ENCODE peak calls at places on chromosomes 16 and 17, in eight cellular contexts. Y, T, U, I, M, D, S and W are unnamed samples.
A peak's percentile ranks its signal among the peaks of the same experiment; 100 is the strongest.

GRCh38 chr17:70945386-70945785 is 776.1 kb downstream of the KCNJ2 start:
- DNase-seq in M (no peak), Y (no peak), U (no peak), D (peak; percentile 7), S (no peak), T (no peak), I (no peak), W (no peak)

GRCh38 chr16:64997121-64997520 is 124.7 kb downstream of the CDH11 start:
- DNase-seq in T (no peak), S (no peak), D (no peak), I (no peak), Y (no peak), U (no peak), M (no peak), W (no peak)

GRCh38 chr17:62824290-62825135 is 16.4 kb upstream of the MARCHF10 start:
- DNase-seq in U (no peak), D (no peak), S (no peak), T (peak; percentile 95), Y (no peak), M (no peak), I (no peak), W (peak; percentile 93)

GRCh38 chr16:12879812-12880211 is 21.6 kb upstream of the SHISA9 start:
- DNase-seq in M (no peak), I (no peak), S (no peak), U (no peak), D (no peak), T (no peak), Y (no peak), W (no peak)

GRCh38 chr17:74712301-74712700 is 422 bp downstream of the CD300LF start:
- DNase-seq in S (no peak), Y (no peak), D (no peak), M (peak; percentile 52), I (no peak), T (no peak), U (no peak), W (no peak)

GRCh38 chr17:82330322-82331239 is 3.0 kb downstream of the SECTM1 start:
- DNase-seq in D (peak; percentile 59), I (no peak), M (peak; percentile 72), Y (no peak), T (peak; percentile 67), U (no peak), S (no peak), W (peak; percentile 47)

GRCh38 chr17:82013772-82014321 is 8.8 kb downstream of the CENPX start:
- DNase-seq in D (no peak), S (no peak), U (no peak), T (no peak), I (peak; percentile 56), Y (no peak), M (peak; percentile 90), W (no peak)

GRCh38 chr16:25177512-25177830 is 39.3 kb upstream of the AQP8 start:
- DNase-seq in U (no peak), I (no peak), Y (no peak), M (no peak), S (no peak), T (no peak), D (no peak), W (no peak)

GRCh38 chr16:1470543-1471251 is 4.1 kb downstream of the CLCN7 start:
- DNase-seq in Y (no peak), T (peak; percentile 43), I (no peak), M (peak; percentile 90), D (no peak), U (no peak), S (no peak), W (no peak)

GRCh38 chr16:56995136-56995805 is 5.9 kb downstream of the NLRC5 start:
- DNase-seq in I (no peak), T (no peak), Y (no peak), M (no peak), U (no peak), D (no peak), S (no peak), W (no peak)

GRCh38 chr16:56910654-56911539 is 21.0 kb upstream of the HERPUD1 start:
- DNase-seq in D (no peak), Y (no peak), T (peak; percentile 93), U (no peak), S (no peak), M (peak; percentile 41), I (no peak), W (peak; percentile 87)

GRCh38 chr17:79932446-79932845 is 93.2 kb upstream of the CBX4 start:
- DNase-seq in D (no peak), S (no peak), Y (no peak), T (no peak), I (no peak), M (no peak), U (no peak), W (no peak)

GRCh38 chr17:19448341-19449268 is 37.6 kb downstream of the RNF112 start:
- DNase-seq in D (peak; percentile 46), T (peak; percentile 99), I (no peak), Y (no peak), U (no peak), M (no peak), S (no peak), W (peak; percentile 79)

GRCh38 chr17:50429793-50430192 is 3.8 kb downstream of the ACSF2 start:
- DNase-seq in M (no peak), Y (no peak), D (no peak), I (no peak), S (no peak), T (no peak), U (no peak), W (no peak)

GRCh38 chr17:50539762-50540440 is 7.1 kb upstream of the SPATA20 start:
- DNase-seq in U (no peak), Y (peak; percentile 60), M (no peak), T (no peak), D (no peak), I (no peak), S (no peak), W (peak; percentile 94)

GRCh38 chr16:4659363-4660353 is 33.7 kb upstream of the NUDT16L1 start:
- DNase-seq in U (no peak), D (no peak), Y (no peak), T (no peak), I (no peak), M (no peak), S (no peak), W (no peak)

GRCh38 chr16:30557397-30557949 is 701 bp downstream of the ZNF764 start:
- DNase-seq in U (no peak), S (peak; percentile 23), Y (no peak), M (no peak), I (no peak), T (no peak), D (no peak), W (no peak)

GRCh38 chr17:40118093-40118492 is 3.7 kb upstream of the MSL1 start:
- DNase-seq in D (no peak), U (no peak), I (no peak), M (no peak), S (no peak), T (no peak), Y (no peak), W (no peak)

GRCh38 chr16:24858219-24859041 is 12.7 kb downstream of the SLC5A11 start:
- DNase-seq in Y (peak; percentile 39), S (peak; percentile 23), T (peak; percentile 59), M (peak; percentile 70), U (peak; percentile 58), D (peak; percentile 88), I (peak; percentile 42), W (no peak)

GRCh38 chr16:79598341-79599181 is 2.0 kb downstream of the MAF start:
- DNase-seq in Y (peak; percentile 62), I (peak; percentile 62), U (peak; percentile 61), S (peak; percentile 67), D (peak; percentile 80), M (peak; percentile 79), T (no peak), W (peak; percentile 49)

GRCh38 chr17:50153650-50154575 is 3.4 kb upstream of the PPP1R9B start:
- DNase-seq in Y (peak; percentile 61), T (no peak), S (peak; percentile 77), D (no peak), U (no peak), M (peak; percentile 67), I (peak; percentile 79), W (no peak)

GRCh38 chr17:61574542-61575351 is 16.3 kb downstream of the NACA2 start:
- DNase-seq in I (no peak), M (no peak), Y (no peak), U (no peak), S (no peak), D (peak; percentile 54), T (peak; percentile 65), W (peak; percentile 57)

GRCh38 chr16:86572041-86572521 is 5.5 kb downstream of the FOXC2 start:
- DNase-seq in T (no peak), S (no peak), Y (no peak), M (no peak), U (no peak), D (no peak), I (no peak), W (no peak)
- H3K4me1 ChIP-seq in T (peaks cover 12% of the 10 kb centered on the region), S (peaks cover 4% of the 10 kb centered on the region), Y (peaks cover 27% of the 10 kb centered on the region), M (peaks cover 6% of the 10 kb centered on the region), U (peaks cover 10% of the 10 kb centered on the region), D (peaks cover 34% of the 10 kb centered on the region), I (peaks cover 45% of the 10 kb centered on the region), W (no peaks in the 10 kb centered on the region)

GRCh38 chr17:68431661-68432071 is 25.6 kb downstream of the WIPI1 start:
- DNase-seq in U (peak; percentile 56), M (no peak), D (peak; percentile 44), Y (no peak), T (peak; percentile 23), S (no peak), I (no peak), W (no peak)
- TF ChIP-seq CTCF in U (peak; percentile 49), M (no peak), D (peak; percentile 27), Y (no peak), T (peak; percentile 28), S (no peak), I (peak; percentile 32), W (peak; percentile 58)

DNA sequence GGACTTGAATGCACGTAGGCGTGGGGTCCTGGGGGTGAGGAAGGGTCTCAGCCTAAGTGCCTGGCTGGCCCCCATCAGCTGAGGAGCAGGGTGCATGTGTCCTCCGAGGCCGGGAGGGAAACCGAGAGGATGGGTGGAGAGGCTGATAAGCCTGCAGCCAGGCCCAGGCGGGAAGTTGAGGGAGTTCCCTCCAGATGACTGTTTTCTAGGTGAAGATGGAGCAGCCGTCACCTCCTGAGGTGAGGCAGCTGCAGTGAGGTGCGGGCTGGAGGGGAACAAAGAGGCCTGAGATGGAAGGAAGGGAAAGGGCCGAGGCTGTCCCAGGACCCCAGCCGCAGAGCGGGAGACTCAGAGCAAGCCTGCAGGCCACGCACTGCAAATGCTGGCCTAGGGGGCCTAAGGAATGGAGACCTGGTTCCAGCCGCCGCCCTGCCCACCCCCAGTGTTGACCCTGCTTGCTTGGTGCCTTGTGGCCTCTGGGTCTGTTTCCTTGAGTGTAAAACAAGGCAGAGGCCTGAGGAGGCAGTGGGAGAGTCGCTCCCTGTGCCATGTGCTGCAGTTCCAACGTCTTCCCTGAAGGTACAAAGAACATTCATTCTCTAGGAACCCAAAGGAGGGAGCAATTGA is 3.0 kb downstream of the PECAM1 start:
- DNase-seq in S (no peak), D (no peak), U (no peak), T (no peak), I (no peak), M (peak; percentile 58), Y (no peak), W (no peak)
- H3K4me1 ChIP-seq in S (peaks cover 5% of the 10 kb centered on the region), D (no peaks in the 10 kb centered on the region), U (peaks cover 87% of the 10 kb centered on the region), T (peaks cover 14% of the 10 kb centered on the region), I (peaks cover 50% of the 10 kb centered on the region), M (peaks cover 12% of the 10 kb centered on the region), Y (peaks cover 21% of the 10 kb centered on the region), W (peaks cover 5% of the 10 kb centered on the region)

DNA sequence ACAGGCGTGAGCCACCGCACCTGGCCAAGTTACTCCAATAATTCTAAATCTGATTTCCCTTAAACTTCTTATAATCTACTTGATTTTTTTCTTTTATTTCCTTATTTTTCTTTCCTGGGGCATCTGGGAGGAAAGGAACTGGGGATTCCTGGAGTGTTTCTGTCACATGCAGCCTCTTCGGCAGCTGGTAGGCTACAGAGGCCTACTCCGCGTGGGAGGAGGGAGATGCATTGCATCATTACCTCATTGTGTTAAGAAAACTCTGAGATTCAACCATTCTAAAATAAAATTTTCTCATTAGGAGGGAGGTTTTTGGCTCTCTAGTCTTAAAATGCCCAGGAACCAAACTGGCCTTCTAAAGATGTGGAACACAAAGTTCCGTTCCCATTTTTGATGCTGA is 64.0 kb downstream of the SOX9 start:
- DNase-seq in U (no peak), I (peak; percentile 44), M (no peak), Y (no peak), D (no peak), S (no peak), T (peak; percentile 62), W (no peak)
- TF ChIP-seq CTCF in U (no peak), I (no peak), M (no peak), Y (no peak), D (no peak), S (no peak), T (no peak), W (no peak)